ENCODE peak calls at places on chromosomes 1 and 21, in six cellular contexts. R, N, H, G, U and X are unnamed samples.

GRCh38 chr1:203037509-203038190 is 11.4 kb downstream of the PPFIA4 start:
- DNase-seq in H (no peak), N (no peak), G (no peak), U (peak), R (no peak), X (no peak)

GRCh38 chr1:196380311-196380710 is 227.9 kb downstream of the KCNT2 start:
- DNase-seq in N (no peak), H (no peak), G (no peak), U (no peak), R (no peak), X (no peak)

GRCh38 chr21:38777521-38777920 is 28.2 kb upstream of the ETS2 start:
- DNase-seq in G (no peak), R (no peak), N (no peak), U (no peak), H (no peak), X (no peak)

GRCh38 chr1:97144527-97144926 is 422.9 kb downstream of the PTBP2 start:
- DNase-seq in R (no peak), U (no peak), H (no peak), N (no peak), G (no peak), X (no peak)

GRCh38 chr1:114040273-114041043 is 61.2 kb downstream of the OLFML3 start:
- DNase-seq in H (no peak), U (no peak), G (no peak), N (no peak), R (no peak), X (no peak)

GRCh38 chr1:101781437-101781836 is 215.3 kb downstream of the OLFM3 start:
- DNase-seq in N (no peak), R (no peak), H (no peak), U (peak), G (no peak), X (no peak)

GRCh38 chr1:85579619-85580018 is 942 bp upstream of the CCN1 start:
- DNase-seq in U (no peak), R (no peak), H (no peak), N (no peak), G (no peak), X (no peak)

GRCh38 chr21:19684328-19684727 is 1280.7 kb upstream of the TMPRSS15 start:
- DNase-seq in G (no peak), H (no peak), N (no peak), R (no peak), U (no peak), X (no peak)

GRCh38 chr1:31637915-31638673 is 6.6 kb downstream of the PEF1 start:
- DNase-seq in R (no peak), G (no peak), H (no peak), U (no peak), N (no peak), X (no peak)

GRCh38 chr1:89126234-89126580 is 293 bp upstream of the GBP2 start:
- DNase-seq in N (no peak), U (no peak), G (no peak), H (no peak), R (no peak), X (no peak)

GRCh38 chr21:42433946-42434551 is 30.3 kb downstream of the UBASH3A start:
- DNase-seq in H (peak), R (no peak), G (no peak), N (no peak), U (no peak), X (no peak)